ENCODE peak calls at places on chromosomes 2 and 18, in four cellular contexts. One of them, this sample, is unnamed.

GRCh38 chr2:232658217-232658785 is 24.9 kb downstream of the EFHD1 start:
- DNase-seq in astrocyte: no peak
- DNase-seq in CD8-positive, alpha-beta T cell: no peak
- DNase-seq in sigmoid colon: no peak
- DNase-seq in this sample: no peak

GRCh38 chr2:46984642-46985476 is 69.3 kb upstream of the MCFD2 start:
- DNase-seq in astrocyte: peak; percentile 96
- DNase-seq in sigmoid colon: peak; percentile 91
- DNase-seq in CD8-positive, alpha-beta T cell: no peak
- DNase-seq in this sample: no peak

GRCh38 chr2:233441161-233442027 is 87.1 kb downstream of the DGKD start:
- DNase-seq in sigmoid colon: peak; percentile 63
- DNase-seq in CD8-positive, alpha-beta T cell: no peak
- DNase-seq in astrocyte: no peak
- DNase-seq in this sample: no peak

GRCh38 chr2:173217106-173217840 is 137.4 kb upstream of the CDCA7 start:
- DNase-seq in astrocyte: peak; percentile 46
- DNase-seq in sigmoid colon: no peak
- DNase-seq in CD8-positive, alpha-beta T cell: no peak
- DNase-seq in this sample: no peak

GRCh38 chr2:174172802-174173355 is 75.5 kb downstream of the OLA1 start:
- DNase-seq in sigmoid colon: no peak
- DNase-seq in astrocyte: no peak
- DNase-seq in CD8-positive, alpha-beta T cell: no peak
- DNase-seq in this sample: no peak

GRCh38 chr2:30894498-30895119 is 87.4 kb upstream of the CAPN13 start:
- DNase-seq in CD8-positive, alpha-beta T cell: no peak
- DNase-seq in astrocyte: no peak
- DNase-seq in sigmoid colon: no peak
- DNase-seq in this sample: no peak

GRCh38 chr2:203534486-203535077 is 519 bp downstream of the RAPH1 start:
- DNase-seq in sigmoid colon: peak; percentile 72
- DNase-seq in CD8-positive, alpha-beta T cell: peak; percentile 2
- DNase-seq in astrocyte: no peak
- DNase-seq in this sample: no peak

GRCh38 chr2:85796549-85797262 is 42.9 kb downstream of the ATOH8 start:
- DNase-seq in astrocyte: no peak
- DNase-seq in sigmoid colon: peak; percentile 67
- DNase-seq in CD8-positive, alpha-beta T cell: no peak
- DNase-seq in this sample: peak; percentile 59

GRCh38 chr2:26905341-26906198 is 57.6 kb downstream of the DPYSL5 start:
- DNase-seq in sigmoid colon: no peak
- DNase-seq in astrocyte: no peak
- DNase-seq in CD8-positive, alpha-beta T cell: no peak
- DNase-seq in this sample: no peak

GRCh38 chr18:23661735-23662308 is 889 bp downstream of the ANKRD29 start:
- DNase-seq in CD8-positive, alpha-beta T cell: no peak
- DNase-seq in astrocyte: no peak
- DNase-seq in sigmoid colon: no peak
- DNase-seq in this sample: no peak

GRCh38 chr2:9630001-9630749 is 622 bp downstream of the YWHAQ start:
- DNase-seq in astrocyte: no peak
- DNase-seq in CD8-positive, alpha-beta T cell: peak; percentile 47
- DNase-seq in sigmoid colon: peak; percentile 89
- DNase-seq in this sample: no peak

GRCh38 chr2:132009874-132010521 is 151.8 kb downstream of the ANKRD30BL start:
- DNase-seq in CD8-positive, alpha-beta T cell: no peak
- DNase-seq in sigmoid colon: no peak
- DNase-seq in astrocyte: peak; percentile 46
- DNase-seq in this sample: no peak

GRCh38 chr18:54147439-54147838 is 77.0 kb downstream of the MBD2 start:
- DNase-seq in astrocyte: no peak
- DNase-seq in CD8-positive, alpha-beta T cell: no peak
- DNase-seq in sigmoid colon: no peak
- DNase-seq in this sample: no peak

GRCh38 chr18:23114171-23114881 is 21.0 kb upstream of the CABLES1 start:
- DNase-seq in astrocyte: no peak
- DNase-seq in sigmoid colon: no peak
- DNase-seq in CD8-positive, alpha-beta T cell: no peak
- DNase-seq in this sample: peak; percentile 14

GRCh38 chr2:16400127-16400623 is 265.5 kb downstream of the CYRIA start:
- DNase-seq in sigmoid colon: no peak
- DNase-seq in astrocyte: no peak
- DNase-seq in CD8-positive, alpha-beta T cell: no peak
- DNase-seq in this sample: no peak

GRCh38 chr2:215324811-215325210 is 13.0 kb downstream of the ATIC start:
- DNase-seq in astrocyte: no peak
- DNase-seq in CD8-positive, alpha-beta T cell: no peak
- DNase-seq in sigmoid colon: peak; percentile 73
- DNase-seq in this sample: no peak

GRCh38 chr2:40439473-40439872 is 12.4 kb downstream of the SLC8A1 start:
- DNase-seq in CD8-positive, alpha-beta T cell: no peak
- DNase-seq in sigmoid colon: no peak
- DNase-seq in astrocyte: no peak
- DNase-seq in this sample: no peak

GRCh38 chr18:45837283-45838070 is 12.0 kb downstream of the SIGLEC15 start:
- DNase-seq in astrocyte: peak; percentile 36
- DNase-seq in sigmoid colon: no peak
- DNase-seq in CD8-positive, alpha-beta T cell: no peak
- DNase-seq in this sample: no peak

GRCh38 chr2:132876745-132877391 is 206.9 kb upstream of the LYPD1 start:
- DNase-seq in CD8-positive, alpha-beta T cell: no peak
- DNase-seq in sigmoid colon: no peak
- DNase-seq in astrocyte: no peak
- DNase-seq in this sample: no peak

GRCh38 chr2:16127958-16128357 is 187.6 kb downstream of the MYCN start:
- DNase-seq in CD8-positive, alpha-beta T cell: no peak
- DNase-seq in astrocyte: no peak
- DNase-seq in sigmoid colon: no peak
- DNase-seq in this sample: no peak

GRCh38 chr2:172380436-172381274 is 46.7 kb upstream of the ITGA6 start:
- DNase-seq in CD8-positive, alpha-beta T cell: no peak
- DNase-seq in sigmoid colon: no peak
- DNase-seq in astrocyte: peak; percentile 68
- DNase-seq in this sample: no peak

GRCh38 chr2:161208527-161209139 is 48.4 kb downstream of the TANK start:
- DNase-seq in astrocyte: peak; percentile 71
- DNase-seq in CD8-positive, alpha-beta T cell: no peak
- DNase-seq in sigmoid colon: no peak
- DNase-seq in this sample: no peak

GRCh38 chr2:148021059-148021985 is at the start of gene MBD5:
- DNase-seq in astrocyte: peak; percentile 45
- DNase-seq in CD8-positive, alpha-beta T cell: peak; percentile 41
- DNase-seq in sigmoid colon: peak; percentile 72
- DNase-seq in this sample: peak; percentile 77

GRCh38 chr2:96549967-96550786 is 13.6 kb downstream of the ARID5A start:
- DNase-seq in astrocyte: no peak
- DNase-seq in CD8-positive, alpha-beta T cell: no peak
- DNase-seq in sigmoid colon: peak; percentile 59
- DNase-seq in this sample: no peak

GRCh38 chr2:223108376-223109100 is 56.5 kb downstream of the KCNE4 start:
- DNase-seq in astrocyte: no peak
- DNase-seq in sigmoid colon: no peak
- DNase-seq in CD8-positive, alpha-beta T cell: no peak
- DNase-seq in this sample: no peak

GRCh38 chr18:74623047-74623816 is 25.6 kb downstream of the ZNF407 start:
- DNase-seq in CD8-positive, alpha-beta T cell: no peak
- DNase-seq in astrocyte: no peak
- DNase-seq in sigmoid colon: no peak
- DNase-seq in this sample: no peak

GRCh38 chr2:223027442-223027841 is 24.5 kb upstream of the KCNE4 start:
- DNase-seq in sigmoid colon: no peak
- DNase-seq in CD8-positive, alpha-beta T cell: no peak
- DNase-seq in astrocyte: peak; percentile 76
- DNase-seq in this sample: no peak

GRCh38 chr2:144666032-144666431 is 146.1 kb upstream of the ZEB2 start:
- DNase-seq in sigmoid colon: no peak
- DNase-seq in astrocyte: no peak
- DNase-seq in CD8-positive, alpha-beta T cell: no peak
- DNase-seq in this sample: no peak

GRCh38 chr2:214401580-214401979 is 9.3 kb upstream of the VWC2L start:
- DNase-seq in sigmoid colon: no peak
- DNase-seq in CD8-positive, alpha-beta T cell: no peak
- DNase-seq in astrocyte: no peak
- DNase-seq in this sample: no peak

GRCh38 chr2:158726906-158727592 is 68.1 kb upstream of the DAPL1 start:
- DNase-seq in CD8-positive, alpha-beta T cell: no peak
- DNase-seq in sigmoid colon: no peak
- DNase-seq in astrocyte: no peak
- DNase-seq in this sample: peak; percentile 92

GRCh38 chr2:99637157-99637697 is 147.4 kb upstream of the REV1 start:
- DNase-seq in sigmoid colon: no peak
- DNase-seq in CD8-positive, alpha-beta T cell: no peak
- DNase-seq in astrocyte: no peak
- DNase-seq in this sample: no peak

GRCh38 chr2:99636432-99637034 is 146.7 kb upstream of the REV1 start:
- DNase-seq in astrocyte: no peak
- DNase-seq in sigmoid colon: peak; percentile 87
- DNase-seq in CD8-positive, alpha-beta T cell: no peak
- DNase-seq in this sample: peak; percentile 15

GRCh38 chr2:99638791-99639190 is 149.0 kb upstream of the REV1 start:
- DNase-seq in astrocyte: no peak
- DNase-seq in CD8-positive, alpha-beta T cell: no peak
- DNase-seq in sigmoid colon: no peak
- DNase-seq in this sample: no peak

GRCh38 chr2:99634234-99634633 is 144.4 kb upstream of the REV1 start:
- DNase-seq in sigmoid colon: no peak
- DNase-seq in astrocyte: no peak
- DNase-seq in CD8-positive, alpha-beta T cell: no peak
- DNase-seq in this sample: no peak

GRCh38 chr2:99635710-99636431 is 146.1 kb upstream of the REV1 start:
- DNase-seq in astrocyte: peak; percentile 47
- DNase-seq in sigmoid colon: peak; percentile 91
- DNase-seq in CD8-positive, alpha-beta T cell: no peak
- DNase-seq in this sample: no peak
- H3K27ac ChIP-seq in astrocyte: no peak overlapping the region
- H3K27ac ChIP-seq in sigmoid colon: no peak overlapping the region
- H3K27ac ChIP-seq in CD8-positive, alpha-beta T cell: no peak overlapping the region
- H3K27ac ChIP-seq in this sample: no peak overlapping the region

DNA sequence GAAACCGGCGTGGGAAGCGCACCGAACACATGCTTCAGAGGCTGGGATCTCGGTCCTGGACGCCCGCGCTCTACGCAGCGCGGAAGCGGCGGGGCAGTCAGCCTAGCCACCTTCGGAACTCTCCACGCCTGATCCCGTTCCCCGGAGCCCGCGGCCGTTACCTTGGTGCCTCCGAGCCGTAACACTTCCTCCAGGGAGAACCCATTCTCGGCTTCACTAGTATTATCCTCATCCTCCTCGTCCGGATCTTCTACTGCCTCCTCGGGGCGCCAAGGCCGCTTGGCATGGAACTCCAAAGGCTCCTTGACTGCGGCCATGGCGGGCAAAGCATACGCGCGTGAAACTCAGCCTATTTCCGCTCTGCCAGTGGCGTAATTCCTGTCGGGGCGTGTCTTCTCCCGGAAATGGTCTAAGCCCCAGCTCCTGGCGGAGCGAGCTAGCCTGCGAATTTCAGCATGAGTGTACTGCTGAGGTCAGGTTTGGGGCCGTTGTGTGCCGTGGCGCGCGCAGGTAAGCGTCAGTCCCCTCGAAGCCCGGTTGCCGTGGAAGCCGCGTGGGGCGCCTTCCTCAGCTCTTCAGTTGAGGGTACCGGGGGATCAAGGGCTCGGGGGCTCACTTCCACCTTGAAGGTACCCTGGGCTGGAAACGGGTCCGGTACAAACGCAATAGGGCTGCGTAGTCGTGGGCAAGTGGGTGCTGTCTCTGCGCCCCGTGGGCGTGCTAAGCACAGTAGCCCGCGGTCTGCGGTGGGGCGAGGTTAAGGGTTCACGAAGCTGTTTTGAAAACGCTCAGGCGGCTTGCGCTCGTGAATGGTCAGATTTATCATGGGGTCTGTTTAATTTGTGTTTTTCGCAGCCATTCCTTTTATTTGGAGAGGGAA is at the start of the genes CEBPZ and NDUFAF7:
- DNase-seq in astrocyte: peak; percentile 92
- DNase-seq in sigmoid colon: peak; percentile 96
- DNase-seq in CD8-positive, alpha-beta T cell: peak; percentile 73
- DNase-seq in this sample: peak; percentile 90
- H3K27ac ChIP-seq in astrocyte: peak within 1 kb of the TSS; percentile 96
- H3K27ac ChIP-seq in sigmoid colon: peak within 1 kb of the TSS; percentile 94
- H3K27ac ChIP-seq in CD8-positive, alpha-beta T cell: peak within 1 kb of the TSS; percentile 93
- H3K27ac ChIP-seq in this sample: peak within 1 kb of the TSS; percentile 79

GRCh38 chr2:230770804-230771203 is 58.2 kb downstream of the CAB39 start:
- DNase-seq in astrocyte: no peak
- DNase-seq in CD8-positive, alpha-beta T cell: no peak
- DNase-seq in sigmoid colon: no peak
- DNase-seq in this sample: no peak
- H3K27ac ChIP-seq in astrocyte: no peak overlapping the region
- H3K27ac ChIP-seq in CD8-positive, alpha-beta T cell: no peak overlapping the region
- H3K27ac ChIP-seq in sigmoid colon: no peak overlapping the region
- H3K27ac ChIP-seq in this sample: no peak overlapping the region

GRCh38 chr18:49582579-49582978 is 20.7 kb downstream of the LIPG start:
- DNase-seq in astrocyte: no peak
- DNase-seq in CD8-positive, alpha-beta T cell: no peak
- DNase-seq in sigmoid colon: no peak
- DNase-seq in this sample: no peak
- H3K27ac ChIP-seq in astrocyte: no peak overlapping the region
- H3K27ac ChIP-seq in CD8-positive, alpha-beta T cell: no peak overlapping the region
- H3K27ac ChIP-seq in sigmoid colon: no peak overlapping the region
- H3K27ac ChIP-seq in this sample: no peak overlapping the region

DNA sequence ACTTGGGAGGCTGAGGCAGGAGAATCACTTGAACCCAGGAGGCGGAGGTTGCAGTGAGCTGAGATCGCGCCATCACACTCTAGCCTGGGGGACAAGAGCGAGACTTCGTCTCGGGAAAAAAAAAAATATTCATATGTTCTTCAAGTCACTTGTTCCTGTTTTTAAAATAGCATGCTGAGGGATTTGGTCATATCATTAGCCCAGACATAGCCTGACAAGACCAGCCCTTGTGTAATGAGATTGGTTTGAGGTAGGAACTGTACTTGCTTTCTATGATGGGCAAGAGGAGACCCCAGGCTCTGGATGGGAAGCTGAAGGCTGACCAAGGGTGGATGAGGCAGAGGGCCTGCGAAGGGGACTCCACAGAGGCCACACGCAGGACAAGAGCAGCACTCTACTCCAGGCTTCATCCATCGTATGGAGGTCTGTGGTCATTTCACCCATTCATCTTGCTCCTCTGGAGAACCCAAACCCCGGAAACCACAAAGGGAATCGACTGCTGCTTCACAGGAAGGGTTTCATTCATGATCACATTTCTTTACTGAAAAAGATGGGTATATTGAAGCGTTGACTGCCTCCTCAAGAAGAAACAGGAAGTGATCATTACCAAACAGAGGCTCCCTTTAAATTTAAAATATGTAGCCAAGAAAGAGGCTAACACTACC is 87.1 kb upstream of the ZNF397 start:
- DNase-seq in CD8-positive, alpha-beta T cell: no peak
- DNase-seq in sigmoid colon: no peak
- DNase-seq in astrocyte: no peak
- DNase-seq in this sample: no peak
- H3K27ac ChIP-seq in CD8-positive, alpha-beta T cell: no peak overlapping the region
- H3K27ac ChIP-seq in sigmoid colon: no peak overlapping the region
- H3K27ac ChIP-seq in astrocyte: no peak overlapping the region
- H3K27ac ChIP-seq in this sample: no peak overlapping the region

This sample was measured in caudate nucleus.